ENCODE peak calls at places on chromosomes 2 and 18, in five cellular contexts. K is NCI-H1105 treated with DMSO at 0.1 percent for 48 hours; X is NT2/D1; G is activated CD4-positive, alpha-beta T cell treated with anti-CD3 and anti-CD28 coated beads for 1 hour; I is AML-193. A is an unnamed sample.

GRCh38 chr2:85393836-85394235 is 16.3 kb downstream of the CAPG start:
- DNase-seq in I (no peak), G (no peak), X (no peak), K (no peak), A (no peak)

GRCh38 chr2:134365356-134365755 is 111.5 kb downstream of the MGAT5 start:
- DNase-seq in X (no peak), G (no peak), K (no peak), I (peak), A (no peak)

GRCh38 chr2:230790981-230791380 is 73.8 kb upstream of the ITM2C start:
- DNase-seq in G (no peak), X (no peak), I (no peak), K (no peak), A (no peak)

GRCh38 chr2:102591646-102592045 is 27.7 kb upstream of the SLC9A2 start:
- DNase-seq in I (no peak), K (peak), G (no peak), X (no peak), A (no peak)

GRCh38 chr2:105911425-105911824 is 166.7 kb downstream of the NCK2 start:
- DNase-seq in G (no peak), I (no peak), X (no peak), K (no peak), A (no peak)

GRCh38 chr2:207233731-207234130 is 68.0 kb upstream of the KLF7 start:
- DNase-seq in X (no peak), I (no peak), G (no peak), K (no peak), A (no peak)

GRCh38 chr18:61435064-61435652 is 101.9 kb downstream of the CDH20 start:
- DNase-seq in I (peak), K (peak), X (peak), G (no peak), A (no peak)

GRCh38 chr18:39825485-39825884 is 2129.5 kb upstream of the PIK3C3 start:
- DNase-seq in K (no peak), I (no peak), G (no peak), X (no peak), A (no peak)

GRCh38 chr18:8196238-8196637 is 413.0 kb upstream of the RAB12 start:
- DNase-seq in G (no peak), X (no peak), I (no peak), K (no peak), A (no peak)

A was measured in activated T-helper 2 cell treated with anti-CD3 and anti-CD28 coated beads, Interferon-gamma antibody, Interleukin-2, Interleukin-4, amounts not matched to agents 10 μg/mL and 5 μg/mL and 100 μg/mL, durations not matched to agents 14 hours and 24 hours and 36 hours.